ENCODE peak calls at places on chromosomes 4 and X, in four cellular contexts. One of them, this sample, is unnamed.

GRCh38 chrX:150680974-150681373 is 12.2 kb upstream of the MTMR1 start:
- DNase-seq in neural progenitor cell: peak
- DNase-seq in heart left ventricle: no peak
- DNase-seq in A549: peak
- DNase-seq in this sample: no peak

GRCh38 chr4:101393256-101393655 is 45.9 kb upstream of the PPP3CA start:
- DNase-seq in neural progenitor cell: no peak
- DNase-seq in heart left ventricle: no peak
- DNase-seq in A549: peak
- DNase-seq in this sample: no peak

GRCh38 chr4:99808260-99808857 is 8.3 kb upstream of the DAPP1 start:
- DNase-seq in neural progenitor cell: peak
- DNase-seq in heart left ventricle: peak
- DNase-seq in A549: peak
- DNase-seq in this sample: no peak

GRCh38 chr4:107376293-107376692 is 340.2 kb upstream of the DKK2 start:
- DNase-seq in neural progenitor cell: no peak
- DNase-seq in heart left ventricle: no peak
- DNase-seq in A549: no peak
- DNase-seq in this sample: no peak

GRCh38 chrX:49230500-49231232 is 2.5 kb downstream of the CACNA1F start:
- DNase-seq in neural progenitor cell: peak
- DNase-seq in heart left ventricle: peak
- DNase-seq in A549: no peak
- DNase-seq in this sample: peak

GRCh38 chrX:2627272-2627867 is 63.7 kb upstream of the CD99 start:
- DNase-seq in neural progenitor cell: peak
- DNase-seq in heart left ventricle: no peak
- DNase-seq in A549: peak
- DNase-seq in this sample: no peak

GRCh38 chr4:182968917-182969650 is 51.9 kb upstream of the DCTD start:
- DNase-seq in neural progenitor cell: no peak
- DNase-seq in heart left ventricle: no peak
- DNase-seq in A549: no peak
- DNase-seq in this sample: no peak

GRCh38 chrX:150507251-150507856 is 61.1 kb upstream of the MTM1 start:
- DNase-seq in neural progenitor cell: peak
- DNase-seq in heart left ventricle: peak
- DNase-seq in A549: no peak
- DNase-seq in this sample: no peak

GRCh38 chr4:38075370-38076152 is 115.4 kb downstream of the PTTG2 start:
- DNase-seq in neural progenitor cell: no peak
- DNase-seq in heart left ventricle: no peak
- DNase-seq in A549: peak
- DNase-seq in this sample: no peak

GRCh38 chr4:150579591-150580234 is 2.2 kb upstream of the MAB21L2 start:
- DNase-seq in neural progenitor cell: peak
- DNase-seq in heart left ventricle: peak
- DNase-seq in A549: no peak
- DNase-seq in this sample: no peak

GRCh38 chr4:169229571-169230028 is 41.2 kb downstream of the SH3RF1 start:
- DNase-seq in neural progenitor cell: no peak
- DNase-seq in heart left ventricle: peak
- DNase-seq in A549: peak
- DNase-seq in this sample: no peak

GRCh38 chrX:103170216-103170615 is 44.7 kb upstream of the BEX4 start:
- DNase-seq in neural progenitor cell: no peak
- DNase-seq in heart left ventricle: no peak
- DNase-seq in A549: no peak
- DNase-seq in this sample: no peak

GRCh38 chr4:148926861-148927260 is 484.6 kb upstream of the NR3C2 start:
- DNase-seq in neural progenitor cell: no peak
- DNase-seq in heart left ventricle: peak
- DNase-seq in A549: no peak
- DNase-seq in this sample: no peak

GRCh38 chrX:79161655-79162054 is 17.2 kb downstream of the GPR174 start:
- DNase-seq in neural progenitor cell: no peak
- DNase-seq in heart left ventricle: no peak
- DNase-seq in A549: no peak
- DNase-seq in this sample: no peak

GRCh38 chrX:15678339-15678738 is 13.7 kb upstream of the CLTRN start:
- DNase-seq in neural progenitor cell: no peak
- DNase-seq in heart left ventricle: no peak
- DNase-seq in A549: no peak
- DNase-seq in this sample: no peak

GRCh38 chr4:87123241-87123640 is 97.2 kb downstream of the KLHL8 start:
- DNase-seq in neural progenitor cell: no peak
- DNase-seq in heart left ventricle: no peak
- DNase-seq in A549: no peak
- DNase-seq in this sample: no peak

GRCh38 chrX:9842541-9842940 is 56.3 kb downstream of the SHROOM2 start:
- DNase-seq in neural progenitor cell: peak
- DNase-seq in heart left ventricle: no peak
- DNase-seq in A549: no peak
- DNase-seq in this sample: no peak

GRCh38 chr4:37648084-37648817 is 37.9 kb downstream of the RELL1 start:
- DNase-seq in neural progenitor cell: no peak
- DNase-seq in heart left ventricle: peak
- DNase-seq in A549: peak
- DNase-seq in this sample: no peak

GRCh38 chrX:32276153-32276552 is 935.2 kb downstream of the DMD start:
- DNase-seq in neural progenitor cell: no peak
- DNase-seq in heart left ventricle: no peak
- DNase-seq in A549: no peak
- DNase-seq in this sample: no peak

GRCh38 chr4:185711764-185712163 is 100.2 kb downstream of the SORBS2 start:
- DNase-seq in neural progenitor cell: no peak
- DNase-seq in heart left ventricle: no peak
- DNase-seq in A549: no peak
- DNase-seq in this sample: no peak

GRCh38 chr4:121454251-121454979 is 73.6 kb upstream of the QRFPR start:
- DNase-seq in neural progenitor cell: peak
- DNase-seq in heart left ventricle: no peak
- DNase-seq in A549: no peak
- DNase-seq in this sample: no peak

GRCh38 chrX:46580613-46581012 is 7.0 kb downstream of the CHST7 start:
- DNase-seq in neural progenitor cell: no peak
- DNase-seq in heart left ventricle: no peak
- DNase-seq in A549: no peak
- DNase-seq in this sample: no peak

GRCh38 chr4:143369556-143369955 is 32.9 kb downstream of the GAB1 start:
- DNase-seq in neural progenitor cell: no peak
- DNase-seq in heart left ventricle: no peak
- DNase-seq in A549: no peak
- DNase-seq in this sample: no peak

GRCh38 chr4:72031868-72032619 is at the start of gene NPFFR2:
- DNase-seq in neural progenitor cell: peak
- DNase-seq in heart left ventricle: no peak
- DNase-seq in A549: no peak
- DNase-seq in this sample: no peak

GRCh38 chrX:121008920-121009319 is 23.4 kb upstream of the CT47A1 start:
- DNase-seq in neural progenitor cell: no peak
- DNase-seq in heart left ventricle: no peak
- DNase-seq in A549: no peak
- DNase-seq in this sample: no peak

GRCh38 chrX:142186103-142186502 is 19.0 kb downstream of the MAGEC2 start:
- DNase-seq in neural progenitor cell: no peak
- DNase-seq in heart left ventricle: no peak
- DNase-seq in A549: no peak
- DNase-seq in this sample: no peak

GRCh38 chrX:48910926-48911406 is 480 bp downstream of the SLC35A2 start:
- DNase-seq in neural progenitor cell: no peak
- DNase-seq in heart left ventricle: no peak
- DNase-seq in A549: no peak
- DNase-seq in this sample: no peak

GRCh38 chr4:90718926-90719325 is 591.7 kb downstream of the CCSER1 start:
- DNase-seq in neural progenitor cell: no peak
- DNase-seq in heart left ventricle: no peak
- DNase-seq in A549: no peak
- DNase-seq in this sample: no peak

GRCh38 chrX:20507901-20508620 is 241.4 kb upstream of the RPS6KA3 start:
- DNase-seq in neural progenitor cell: no peak
- DNase-seq in heart left ventricle: no peak
- DNase-seq in A549: no peak
- DNase-seq in this sample: no peak

GRCh38 chr4:184099033-184099432 is 118.6 kb downstream of the ENPP6 start:
- DNase-seq in neural progenitor cell: no peak
- DNase-seq in heart left ventricle: no peak
- DNase-seq in A549: no peak
- DNase-seq in this sample: no peak

GRCh38 chr4:74033721-74034120 is 4.8 kb downstream of the CXCL3 start:
- DNase-seq in neural progenitor cell: no peak
- DNase-seq in heart left ventricle: no peak
- DNase-seq in A549: no peak
- DNase-seq in this sample: no peak

GRCh38 chrX:25198891-25199290 is 183.1 kb upstream of the ARX start:
- DNase-seq in neural progenitor cell: no peak
- DNase-seq in heart left ventricle: no peak
- DNase-seq in A549: no peak
- DNase-seq in this sample: no peak

GRCh38 chr4:54227261-54228063 is 1.6 kb upstream of the PDGFRA start:
- DNase-seq in neural progenitor cell: peak
- DNase-seq in heart left ventricle: no peak
- DNase-seq in A549: peak
- DNase-seq in this sample: no peak

GRCh38 chr4:41538017-41538733 is at the start of gene LIMCH1:
- DNase-seq in neural progenitor cell: peak
- DNase-seq in heart left ventricle: peak
- DNase-seq in A549: peak
- DNase-seq in this sample: no peak

GRCh38 chrX:34130501-34130900 is 1.6 kb downstream of the FAM47A start:
- DNase-seq in neural progenitor cell: no peak
- DNase-seq in heart left ventricle: no peak
- DNase-seq in A549: no peak
- DNase-seq in this sample: no peak
- H3K27ac ChIP-seq in neural progenitor cell: no peak
- H3K27ac ChIP-seq in heart left ventricle: no peak
- H3K27ac ChIP-seq in A549: no peak
- H3K27ac ChIP-seq in this sample: no peak

GRCh38 chr4:2413821-2414610 is 4.4 kb downstream of the ZFYVE28 start:
- DNase-seq in neural progenitor cell: peak
- DNase-seq in heart left ventricle: peak
- DNase-seq in A549: no peak
- DNase-seq in this sample: no peak

GRCh38 chr4:2417196-2417764 is 1.2 kb downstream of the ZFYVE28 start:
- DNase-seq in neural progenitor cell: peak
- DNase-seq in heart left ventricle: no peak
- DNase-seq in A549: no peak
- DNase-seq in this sample: no peak

GRCh38 chr4:2415881-2416563 is 2.4 kb downstream of the ZFYVE28 start:
- DNase-seq in neural progenitor cell: peak
- DNase-seq in heart left ventricle: no peak
- DNase-seq in A549: no peak
- DNase-seq in this sample: no peak

GRCh38 chr4:2416564-2417195 is 1.8 kb downstream of the ZFYVE28 start:
- DNase-seq in neural progenitor cell: peak
- DNase-seq in heart left ventricle: peak
- DNase-seq in A549: no peak
- DNase-seq in this sample: peak

DNA sequence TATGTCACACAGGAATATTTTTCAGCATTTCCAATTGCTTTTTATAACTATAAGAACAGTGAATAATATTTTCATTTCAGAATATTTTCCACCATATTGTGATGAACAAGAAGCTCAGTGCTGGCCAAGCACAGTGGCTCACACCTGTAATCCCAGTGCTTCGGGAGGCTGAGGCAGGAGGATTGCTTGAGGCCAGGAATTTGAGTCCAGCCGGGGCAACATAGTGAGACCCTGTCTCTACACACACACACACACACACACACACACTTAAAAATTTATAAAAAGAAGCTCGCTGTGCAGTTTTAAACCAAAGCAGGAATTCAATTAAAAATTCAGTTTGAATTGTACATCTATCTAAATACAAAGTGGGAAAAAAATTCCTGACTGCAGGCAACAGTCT is 3.2 kb downstream of the ZFYVE28 start:
- DNase-seq in neural progenitor cell: no peak
- DNase-seq in heart left ventricle: no peak
- DNase-seq in A549: no peak
- DNase-seq in this sample: no peak
- H3K27ac ChIP-seq in neural progenitor cell: no peak
- H3K27ac ChIP-seq in heart left ventricle: no peak
- H3K27ac ChIP-seq in A549: no peak
- H3K27ac ChIP-seq in this sample: no peak

DNA sequence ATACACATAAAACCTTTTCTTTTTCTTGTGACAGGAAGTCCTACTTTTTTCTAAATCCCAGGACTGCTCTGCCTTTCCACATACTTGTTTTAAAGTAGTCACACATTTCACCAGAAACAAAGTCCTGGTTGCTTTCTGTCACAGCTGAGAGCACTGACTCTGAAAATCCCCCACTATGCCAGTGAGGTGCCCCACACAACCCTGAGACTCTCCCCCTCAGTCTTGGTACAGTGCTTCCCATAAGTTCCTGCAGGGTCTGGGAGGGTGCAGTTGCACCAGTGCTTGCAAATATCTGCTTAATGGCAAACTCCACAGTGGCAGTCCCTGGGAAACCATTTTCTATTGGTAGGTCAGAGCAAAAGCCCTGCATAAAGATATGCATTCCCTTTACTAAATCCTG is 84.1 kb downstream of the DCHS2 start:
- DNase-seq in neural progenitor cell: no peak
- DNase-seq in heart left ventricle: no peak
- DNase-seq in A549: no peak
- DNase-seq in this sample: no peak
- H3K27ac ChIP-seq in neural progenitor cell: no peak
- H3K27ac ChIP-seq in heart left ventricle: no peak
- H3K27ac ChIP-seq in A549: no peak
- H3K27ac ChIP-seq in this sample: no peak

DNA sequence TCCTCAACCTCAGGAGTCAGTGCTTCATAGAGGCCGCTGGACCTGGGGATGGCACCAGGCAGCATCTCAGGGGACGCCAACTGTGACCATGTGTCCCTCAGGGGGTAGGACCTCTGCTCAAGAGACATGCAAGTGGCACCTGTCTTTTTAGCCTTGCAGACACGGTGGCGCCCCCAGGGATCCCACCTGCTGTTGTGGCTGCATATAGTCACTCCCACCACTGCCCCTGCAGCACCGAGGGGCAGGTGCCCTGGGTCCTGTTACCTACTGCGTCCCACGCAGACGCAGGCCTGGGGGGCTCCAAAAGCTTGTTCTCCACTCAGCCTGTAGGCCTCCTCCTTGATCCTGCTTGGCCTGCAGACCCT is 2.5 kb downstream of the MYL5 start:
- DNase-seq in neural progenitor cell: no peak
- DNase-seq in heart left ventricle: no peak
- DNase-seq in A549: no peak
- DNase-seq in this sample: no peak
- H3K27ac ChIP-seq in neural progenitor cell: no peak
- H3K27ac ChIP-seq in heart left ventricle: no peak
- H3K27ac ChIP-seq in A549: no peak
- H3K27ac ChIP-seq in this sample: no peak

GRCh38 chr4:10079951-10080873 is 36.4 kb downstream of the WDR1 start:
- DNase-seq in neural progenitor cell: no peak
- DNase-seq in heart left ventricle: no peak
- DNase-seq in A549: no peak
- DNase-seq in this sample: no peak
- H3K27ac ChIP-seq in neural progenitor cell: no peak
- H3K27ac ChIP-seq in heart left ventricle: no peak
- H3K27ac ChIP-seq in A549: no peak
- H3K27ac ChIP-seq in this sample: peak